ENCODE peak calls at places on chromosomes 16 and 17, in nine cellular contexts. D is IMR-90, L is tibial artery, F is neural progenitor cell, I is upper lobe of right lung, S is cardiac fibroblast, P is MM.1S, Y is fibroblast of pulmonary artery, A is brain microvascular endothelial cell. M is an unnamed sample.

GRCh38 chr16:83958842-83959565 is 6.0 kb downstream of the OSGIN1 start:
- DNase-seq in F (no peak), L (no peak), Y (no peak), P (no peak), I (no peak), S (no peak), D (no peak), A (no peak), M (no peak)

GRCh38 chr17:37064956-37065355 is 116.2 kb downstream of the AATF start:
- DNase-seq in F (no peak), L (no peak), D (no peak), I (no peak), Y (no peak), A (no peak), S (no peak), P (no peak), M (no peak)

GRCh38 chr17:70523407-70523806 is 354.1 kb downstream of the KCNJ2 start:
- DNase-seq in A (no peak), P (no peak), Y (no peak), I (no peak), D (no peak), F (no peak), S (no peak), L (no peak), M (no peak)

GRCh38 chr17:37562016-37562745 is 47.0 kb downstream of the SYNRG start:
- DNase-seq in S (no peak), P (no peak), D (no peak), Y (no peak), L (no peak), A (no peak), F (no peak), I (no peak), M (no peak)

GRCh38 chr17:68509151-68510057 is 2.8 kb upstream of the PRKAR1A start:
- DNase-seq in Y (no peak), P (peak; percentile 47), S (no peak), A (no peak), F (no peak), D (no peak), L (no peak), I (peak; percentile 71), M (no peak)

GRCh38 chr17:71441098-71441497 is 679.7 kb upstream of the SOX9 start:
- DNase-seq in S (peak; percentile 89), L (no peak), P (no peak), A (peak; percentile 92), F (no peak), Y (peak; percentile 73), D (peak; percentile 95), I (no peak), M (peak; percentile 91)

GRCh38 chr17:6749519-6749918 is 6.3 kb upstream of the XAF1 start:
- DNase-seq in D (no peak), L (no peak), S (peak; percentile 47), Y (peak; percentile 53), F (no peak), P (no peak), I (no peak), A (no peak), M (peak; percentile 32)

GRCh38 chr16:19704321-19705130 is 13.5 kb downstream of the KNOP1 start:
- DNase-seq in L (no peak), I (no peak), Y (peak; percentile 67), F (no peak), D (peak; percentile 77), A (peak; percentile 68), S (peak; percentile 84), P (no peak), M (peak; percentile 86)

GRCh38 chr17:74770498-74771318 is 5.4 kb downstream of the NAT9 start:
- DNase-seq in Y (peak; percentile 52), L (no peak), F (peak; percentile 78), A (no peak), P (peak; percentile 71), D (peak; percentile 24), I (peak; percentile 88), S (peak; percentile 40), M (peak; percentile 28)

GRCh38 chr17:47807421-47807820 is 14.2 kb downstream of the OSBPL7 start:
- DNase-seq in L (no peak), P (no peak), Y (no peak), D (no peak), F (no peak), I (peak; percentile 50), S (no peak), A (no peak), M (no peak)

GRCh38 chr17:43998552-43998951 is 5.9 kb upstream of the NAGS start:
- DNase-seq in F (no peak), I (no peak), A (peak; percentile 50), D (peak; percentile 66), S (peak; percentile 76), L (no peak), Y (peak; percentile 61), P (no peak), M (peak; percentile 87)

GRCh38 chr16:75805946-75806345 is 79.7 kb upstream of the CPHXL start:
- DNase-seq in I (no peak), Y (no peak), F (no peak), S (no peak), L (no peak), P (no peak), D (no peak), A (no peak), M (no peak)

GRCh38 chr17:559699-560378 is 154.8 kb downstream of the VPS53 start:
- DNase-seq in L (peak; percentile 75), P (no peak), I (no peak), S (peak; percentile 95), Y (peak; percentile 76), D (peak; percentile 89), F (no peak), A (peak; percentile 80), M (peak; percentile 97)

GRCh38 chr17:50661795-50662391 is 27.2 kb downstream of the ABCC3 start:
- DNase-seq in P (peak; percentile 54), L (peak; percentile 73), I (peak; percentile 77), F (no peak), Y (peak; percentile 89), A (peak; percentile 51), S (peak; percentile 93), D (peak; percentile 93), M (peak; percentile 92)

GRCh38 chr17:21512307-21513011 is 136.3 kb downstream of the KCNJ12 start:
- DNase-seq in F (no peak), Y (no peak), S (no peak), A (no peak), D (no peak), I (no peak), P (no peak), L (no peak), M (no peak)

GRCh38 chr17:21129023-21129681 is 2.4 kb downstream of the DHRS7B start:
- DNase-seq in L (no peak), I (no peak), S (peak; percentile 67), F (no peak), Y (peak; percentile 76), P (no peak), D (peak; percentile 67), A (peak; percentile 43), M (peak; percentile 69)

GRCh38 chr16:11250786-11251524 is 5.0 kb downstream of the SOCS1 start:
- DNase-seq in I (no peak), F (no peak), Y (peak; percentile 34), L (no peak), S (no peak), P (no peak), A (no peak), D (peak; percentile 59), M (no peak)

DNA sequence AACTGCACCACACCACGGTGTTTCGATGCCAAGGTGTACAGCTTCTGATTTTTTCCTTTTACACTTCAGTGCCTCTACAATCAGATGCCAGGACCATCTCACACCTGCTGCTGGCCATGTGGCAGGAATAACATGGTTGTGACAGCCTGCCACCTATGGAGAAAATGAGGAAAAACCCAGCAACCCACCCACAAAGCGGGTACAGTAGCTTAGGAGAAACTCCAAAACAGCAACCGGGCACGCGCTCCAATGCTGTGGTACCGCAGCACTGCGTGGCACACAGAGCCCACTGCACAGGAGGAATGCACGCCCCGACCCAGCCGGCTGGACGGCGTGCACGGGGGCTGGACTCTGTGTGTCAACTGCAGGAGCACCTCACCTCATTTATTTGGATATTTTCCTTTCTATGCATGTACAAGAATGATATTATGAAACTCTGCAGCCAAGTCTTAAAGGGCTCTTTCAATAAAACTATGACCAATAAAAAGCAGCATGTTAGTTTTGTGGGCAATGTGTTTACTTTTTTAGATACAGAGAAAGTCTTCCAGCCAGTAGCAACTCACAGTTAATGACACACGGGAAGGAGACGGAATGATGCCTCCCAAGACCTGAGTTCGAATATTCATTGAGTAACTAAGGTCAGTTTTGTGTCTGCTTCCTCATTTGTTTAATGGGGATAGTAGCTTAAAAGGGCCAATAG is 45.9 kb downstream of the MAP1LC3B start:
- DNase-seq in P (no peak), I (no peak), F (no peak), A (no peak), L (no peak), Y (no peak), S (no peak), D (peak; percentile 40), M (no peak)
- TF ChIP-seq CTCF in P (no peak), I (no peak), F (no peak), A (no peak), L (no peak), Y (no peak), S (no peak), D (no peak), M (no peak)

GRCh38 chr17:81929253-81930141 is 2.0 kb upstream of the MAFG start:
- DNase-seq in S (no peak), A (no peak), F (no peak), D (no peak), L (no peak), Y (no peak), P (no peak), I (no peak), M (no peak)
- H3K4me3 ChIP-seq in S (no peak overlapping the region), A (no peak overlapping the region), F (no peak overlapping the region), D (no peak overlapping the region), L (no peak overlapping the region), Y (no peak overlapping the region), P (no peak overlapping the region), I (no peak overlapping the region), M (no peak overlapping the region)

GRCh38 chr17:40069751-40070643 is 7.2 kb downstream of the THRA start:
- DNase-seq in F (no peak), I (no peak), Y (peak; percentile 48), P (no peak), L (no peak), D (peak; percentile 46), S (peak; percentile 58), A (peak; percentile 39), M (peak; percentile 54)
- TF ChIP-seq CTCF in F (peak; percentile 13), I (peak; percentile 35), Y (peak; percentile 22), P (no peak), L (no peak), D (peak; percentile 47), S (peak; percentile 36), A (peak; percentile 57), M (peak; percentile 44)

DNA sequence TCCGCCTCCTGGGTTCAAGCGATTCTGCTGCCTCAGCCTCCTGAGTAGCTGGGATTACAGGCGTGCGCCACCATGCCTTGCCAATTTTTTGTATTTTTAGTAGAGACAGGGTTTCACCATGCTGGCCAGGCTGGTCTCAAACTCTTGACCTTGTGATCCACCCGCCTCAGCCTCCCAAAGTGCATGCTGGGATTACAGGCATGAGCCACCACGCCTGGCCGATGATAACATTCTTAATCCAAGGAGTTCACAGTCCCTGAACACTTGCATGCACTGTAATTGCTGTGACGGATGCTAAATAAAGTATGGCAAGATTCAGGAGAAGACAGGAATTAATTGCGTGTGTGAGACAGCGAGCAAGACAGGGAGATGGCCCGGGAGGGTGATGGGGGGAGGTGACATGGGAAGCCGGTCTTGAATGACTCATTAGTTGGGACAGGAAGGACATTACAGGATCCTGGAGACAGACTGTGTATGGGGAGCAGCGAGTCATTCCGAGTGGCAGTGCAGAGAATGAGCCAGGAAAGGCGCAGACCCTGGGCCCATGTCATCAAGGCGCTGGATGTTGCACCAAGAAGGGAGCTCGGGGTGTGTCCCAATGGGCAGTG is 6.7 kb downstream of the ABCA3 start:
- DNase-seq in I (no peak), L (no peak), S (peak; percentile 8), A (no peak), F (no peak), P (no peak), D (no peak), Y (no peak), M (peak; percentile 6)
- H3K4me3 ChIP-seq in I (no peak overlapping the region), L (no peak overlapping the region), S (no peak overlapping the region), A (no peak overlapping the region), F (no peak overlapping the region), P (no peak overlapping the region), D (no peak overlapping the region), Y (no peak overlapping the region), M (no peak overlapping the region)

M was measured in fibroblast of mammary gland.